ENCODE peak calls at places on chromosomes 16 and 17, in four cellular contexts. B is CD8-positive, alpha-beta T cell; W is GM12878; N is heart right ventricle. J is an unnamed sample.

GRCh38 chr16:11602321-11602720 is 15.6 kb upstream of the LITAF start:
- DNase-seq in B (no peak), W (no peak), N (no peak), J (no peak)

GRCh38 chr17:8408371-8408770 is 10.7 kb upstream of the RNF222 start:
- DNase-seq in B (no peak), W (no peak), N (no peak), J (no peak)

GRCh38 chr17:30064738-30065137 is 51.9 kb upstream of the NSRP1 start:
- DNase-seq in B (no peak), W (no peak), N (no peak), J (no peak)

GRCh38 chr17:29563816-29564215 is 3.0 kb downstream of the ABHD15 start:
- DNase-seq in B (no peak), W (no peak), N (no peak), J (no peak)

GRCh38 chr17:57949649-57950048 is 5.6 kb downstream of the CUEDC1 start:
- DNase-seq in B (no peak), W (no peak), N (no peak), J (no peak)

GRCh38 chr17:61579961-61580360 is 11.1 kb downstream of the NACA2 start:
- DNase-seq in B (no peak), W (no peak), N (no peak), J (no peak)

GRCh38 chr16:65658339-65659275 is 536.7 kb upstream of the CDH11 start:
- DNase-seq in B (no peak), W (no peak), N (no peak), J (peak; percentile 64)

GRCh38 chr17:33964344-33964979 is 290.6 kb upstream of the CCL2 start:
- DNase-seq in B (no peak), W (peak; percentile 84), N (no peak), J (no peak)

GRCh38 chr16:86929149-86929871 is 351.0 kb downstream of the FOXL1 start:
- DNase-seq in B (no peak), W (no peak), N (peak; percentile 50), J (no peak)

GRCh38 chr17:76527430-76528111 is 9.9 kb downstream of the CYGB start:
- DNase-seq in B (peak; percentile 65), W (no peak), N (peak; percentile 76), J (no peak)

GRCh38 chr16:74726736-74727135 is 26.1 kb upstream of the MLKL start:
- DNase-seq in B (no peak), W (no peak), N (no peak), J (no peak)

GRCh38 chr17:43126911-43127290 is 1.7 kb upstream of the BRCA1 start:
- DNase-seq in B (no peak), W (no peak), N (no peak), J (no peak)

GRCh38 chr17:46038414-46038813 is 39.4 kb downstream of the STH start:
- DNase-seq in B (no peak), W (no peak), N (no peak), J (no peak)

GRCh38 chr16:65756163-65756562 is 610.3 kb upstream of the CDH5 start:
- DNase-seq in B (no peak), W (no peak), N (no peak), J (peak; percentile 36)

GRCh38 chr17:34146440-34147043 is 108.5 kb upstream of the CCL2 start:
- DNase-seq in B (peak; percentile 31), W (no peak), N (peak; percentile 53), J (peak; percentile 32)

GRCh38 chr17:72387969-72388368 is 267.1 kb downstream of the SOX9 start:
- DNase-seq in B (no peak), W (no peak), N (no peak), J (no peak)

GRCh38 chr17:77217566-77217965 is 76.8 kb downstream of the SEC14L1 start:
- DNase-seq in B (no peak), W (no peak), N (peak; percentile 45), J (no peak)

GRCh38 chr17:83136156-83136555 is 56.7 kb downstream of the METRNL start:
- DNase-seq in B (no peak), W (no peak), N (no peak), J (no peak)

GRCh38 chr16:50448522-50448921 is 79.7 kb upstream of the BRD7 start:
- DNase-seq in B (no peak), W (no peak), N (no peak), J (no peak)

GRCh38 chr17:79377230-79377790 is 233.5 kb downstream of the RBFOX3 start:
- DNase-seq in B (no peak), W (no peak), N (no peak), J (no peak)

GRCh38 chr17:35423761-35424160 is 8.5 kb downstream of the SLFN12 start:
- DNase-seq in B (no peak), W (no peak), N (no peak), J (no peak)

GRCh38 chr16:87471278-87472141 is 21.3 kb downstream of the ZCCHC14 start:
- DNase-seq in B (no peak), W (no peak), N (no peak), J (no peak)

GRCh38 chr16:2090819-2091721 is 43.3 kb downstream of the TSC2 start:
- DNase-seq in B (no peak), W (no peak), N (peak; percentile 73), J (peak; percentile 81)

GRCh38 chr17:78890111-78890897 is 12.7 kb downstream of the CEP295NL start:
- DNase-seq in B (peak; percentile 47), W (no peak), N (peak; percentile 56), J (no peak)

GRCh38 chr17:38656959-38657823 is 17.6 kb downstream of the EPOP start:
- DNase-seq in B (no peak), W (no peak), N (no peak), J (no peak)

GRCh38 chr17:39963826-39964225 is 1.0 kb downstream of the GSDMA start:
- DNase-seq in B (peak; percentile 45), W (no peak), N (no peak), J (no peak)

GRCh38 chr17:43832168-43832975 is 574 bp downstream of the MPP3 start:
- DNase-seq in B (peak; percentile 7), W (no peak), N (peak; percentile 71), J (peak; percentile 10)

GRCh38 chr16:81181013-81181720 is 57.3 kb upstream of the BCO1 start:
- DNase-seq in B (no peak), W (no peak), N (peak; percentile 65), J (peak; percentile 58)

GRCh38 chr17:77146882-77147281 is 6.1 kb downstream of the SEC14L1 start:
- DNase-seq in B (no peak), W (no peak), N (peak; percentile 35), J (no peak)

GRCh38 chr17:32546031-32546444 is 59.2 kb downstream of the CDK5R1 start:
- DNase-seq in B (no peak), W (no peak), N (no peak), J (no peak)

GRCh38 chr16:12995721-12996372 is 94.4 kb downstream of the SHISA9 start:
- DNase-seq in B (no peak), W (no peak), N (no peak), J (no peak)

GRCh38 chr17:77615672-77616242 is 342.7 kb upstream of the TNRC6C start:
- DNase-seq in B (no peak), W (no peak), N (no peak), J (no peak)

GRCh38 chr17:6079155-6079554 is 9.0 kb downstream of the WSCD1 start:
- DNase-seq in B (no peak), W (no peak), N (no peak), J (no peak)

GRCh38 chr17:17926840-17927449 is 45.3 kb downstream of the TOM1L2 start:
- DNase-seq in B (no peak), W (no peak), N (no peak), J (no peak)

GRCh38 chr16:29900888-29901606 is 759 bp downstream of the ASPHD1 start:
- DNase-seq in B (no peak), W (no peak), N (no peak), J (no peak)
- H3K4me3 ChIP-seq in B (no peak overlapping the region), W (no peak overlapping the region), N (peak overlapping the region; percentile 76), J (no peak overlapping the region)

GRCh38 chr17:12553625-12554024 is 112.1 kb upstream of the MYOCD start:
- DNase-seq in B (no peak), W (no peak), N (no peak), J (no peak)
- H3K4me3 ChIP-seq in B (no peak overlapping the region), W (no peak overlapping the region), N (no peak overlapping the region), J (no peak overlapping the region)

GRCh38 chr16:28063047-28063521 is 430 bp downstream of the GSG1L start:
- DNase-seq in B (no peak), W (no peak), N (no peak), J (no peak)
- H3K4me3 ChIP-seq in B (no peak overlapping the region), W (no peak overlapping the region), N (no peak overlapping the region), J (peak overlapping the region; percentile 8)

GRCh38 chr17:63436523-63437110 is 9.5 kb downstream of the CYB561 start:
- DNase-seq in B (no peak), W (no peak), N (no peak), J (no peak)

GRCh38 chr17:63437287-63438091 is 8.6 kb downstream of the CYB561 start:
- DNase-seq in B (no peak), W (no peak), N (no peak), J (no peak)

GRCh38 chr17:63433746-63434591 is 12.1 kb downstream of the CYB561 start:
- DNase-seq in B (no peak), W (no peak), N (peak; percentile 80), J (peak; percentile 56)

GRCh38 chr17:63435681-63436522 is 10.2 kb downstream of the CYB561 start:
- DNase-seq in B (no peak), W (no peak), N (no peak), J (peak; percentile 71)

DNA sequence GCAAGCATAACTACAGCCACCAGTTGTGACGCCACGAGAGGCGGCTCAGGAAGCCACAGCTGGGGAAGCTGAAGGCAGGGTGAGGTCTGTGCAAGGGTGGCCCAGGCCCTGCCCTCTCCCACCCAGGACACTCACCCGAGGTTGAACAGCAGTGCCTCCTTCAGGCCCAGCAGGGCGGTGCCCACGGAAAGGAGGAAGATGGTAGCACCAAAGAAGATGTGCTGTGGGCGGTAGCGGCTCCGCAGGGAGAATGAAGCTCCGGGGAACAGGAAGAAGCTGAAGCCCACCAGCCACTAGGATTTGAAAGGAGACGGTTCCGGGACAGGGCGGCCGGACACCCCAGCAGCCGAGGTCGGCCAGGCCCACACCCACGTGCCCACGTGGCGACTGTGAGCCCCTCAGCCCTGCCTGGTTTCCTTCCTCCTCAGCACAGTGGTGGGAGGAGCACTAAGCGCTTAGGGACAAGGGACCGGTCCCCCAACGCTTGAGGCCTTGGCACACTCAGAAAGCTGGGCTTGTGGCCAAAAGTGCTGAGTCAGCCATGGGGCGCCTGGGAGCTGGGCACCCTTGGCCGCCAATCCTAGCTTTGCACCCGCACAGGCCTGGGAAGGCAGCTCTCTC is 11.0 kb downstream of the CYB561 start:
- DNase-seq in B (peak; percentile 62), W (no peak), N (peak; percentile 79), J (peak; percentile 91)
- H3K4me3 ChIP-seq in B (no peak overlapping the region), W (no peak overlapping the region), N (peak overlapping the region; percentile 5), J (no peak overlapping the region)